ENCODE peak calls at places on chromosomes 5 and 9, in five cellular contexts. W is retinal pigment epithelial cell, Y is glutamatergic neuron, N is B cell, O is type B pancreatic cell. X is an unnamed sample.

GRCh38 chr5:130520211-130520610 is 615.9 kb downstream of the CHSY3 start:
- DNase-seq in W (no peak), Y (no peak), N (no peak), O (no peak), X (no peak)

GRCh38 chr5:169875091-169875727 is 105.1 kb downstream of the INSYN2B start:
- DNase-seq in W (no peak), Y (no peak), N (no peak), O (no peak), X (no peak)

GRCh38 chr5:44935262-44935661 is 126.5 kb downstream of the MRPS30 start:
- DNase-seq in W (no peak), Y (no peak), N (no peak), O (no peak), X (no peak)

GRCh38 chr9:131608469-131609115 is 63.3 kb downstream of the PRRT1B start:
- DNase-seq in W (peak), Y (no peak), N (no peak), O (no peak), X (no peak)

GRCh38 chr5:172004824-172005237 is 1.6 kb downstream of the FBXW11 start:
- DNase-seq in W (no peak), Y (no peak), N (no peak), O (no peak), X (no peak)

GRCh38 chr9:133171161-133171955 is 7.6 kb upstream of the GBGT1 start:
- DNase-seq in W (no peak), Y (no peak), N (no peak), O (no peak), X (peak)

GRCh38 chr9:33416996-33417395 is 14.6 kb upstream of the AQP7 start:
- DNase-seq in W (no peak), Y (no peak), N (no peak), O (no peak), X (no peak)

GRCh38 chr5:119338326-119338957 is 17.4 kb upstream of the TNFAIP8 start:
- DNase-seq in W (no peak), Y (no peak), N (no peak), O (no peak), X (no peak)

GRCh38 chr9:131027048-131027871 is 18.3 kb downstream of the LAMC3 start:
- DNase-seq in W (no peak), Y (no peak), N (no peak), O (no peak), X (no peak)

GRCh38 chr5:72040513-72040912 is 66.8 kb upstream of the MAP1B start:
- DNase-seq in W (no peak), Y (no peak), N (no peak), O (no peak), X (no peak)

GRCh38 chr9:124270504-124271335 is 13.0 kb downstream of the NEK6 start:
- DNase-seq in W (peak), Y (no peak), N (no peak), O (no peak), X (no peak)

GRCh38 chr5:20615888-20616563 is 628.0 kb upstream of the CDH18 start:
- DNase-seq in W (no peak), Y (no peak), N (no peak), O (no peak), X (no peak)

GRCh38 chr5:109830955-109831502 is 141.3 kb downstream of the MAN2A1 start:
- DNase-seq in W (no peak), Y (no peak), N (no peak), O (no peak), X (no peak)

GRCh38 chr5:174204914-174205313 is 159.4 kb downstream of the NSG2 start:
- DNase-seq in W (no peak), Y (no peak), N (no peak), O (no peak), X (no peak)

GRCh38 chr5:39080597-39081204 is 6.5 kb upstream of the RICTOR start:
- DNase-seq in W (peak), Y (peak), N (peak), O (no peak), X (peak)

DNA sequence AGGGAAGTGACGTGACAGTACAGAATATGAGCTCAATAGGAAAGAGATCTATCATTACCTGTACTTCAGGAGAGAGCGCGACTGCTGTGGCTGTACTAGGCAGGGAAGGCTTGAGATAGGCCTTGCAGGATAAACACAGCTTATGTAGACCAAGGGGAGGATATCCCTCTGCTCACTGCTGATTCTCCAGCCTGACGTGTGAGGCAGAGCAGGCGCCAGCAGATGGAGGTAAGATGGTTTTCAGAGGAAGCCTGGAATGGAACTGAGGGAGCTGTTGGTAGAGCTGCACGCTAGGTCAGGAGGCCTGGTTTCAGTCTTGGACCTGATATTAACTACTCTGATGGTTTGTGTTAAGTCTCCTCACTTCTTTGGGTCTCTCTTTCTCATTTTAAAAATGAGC is 291.4 kb downstream of the YTHDC2 start:
- DNase-seq in W (no peak), Y (no peak), N (no peak), O (no peak), X (no peak)
- TF ChIP-seq CTCF in W (no peak), Y (no peak), N (no peak), O (no peak), X (no peak)

GRCh38 chr5:53871772-53872171 is 311.3 kb downstream of the NDUFS4 start:
- DNase-seq in W (no peak), Y (no peak), N (no peak), O (no peak), X (no peak)

GRCh38 chr5:53871050-53871449 is 310.6 kb downstream of the NDUFS4 start:
- DNase-seq in W (no peak), Y (no peak), N (no peak), O (no peak), X (no peak)

GRCh38 chr5:53878015-53878414 is 317.6 kb downstream of the NDUFS4 start:
- DNase-seq in W (no peak), Y (no peak), N (no peak), O (no peak), X (no peak)

GRCh38 chr5:53877243-53877642 is 316.8 kb downstream of the NDUFS4 start:
- DNase-seq in W (no peak), Y (no peak), N (no peak), O (no peak), X (no peak)

DNA sequence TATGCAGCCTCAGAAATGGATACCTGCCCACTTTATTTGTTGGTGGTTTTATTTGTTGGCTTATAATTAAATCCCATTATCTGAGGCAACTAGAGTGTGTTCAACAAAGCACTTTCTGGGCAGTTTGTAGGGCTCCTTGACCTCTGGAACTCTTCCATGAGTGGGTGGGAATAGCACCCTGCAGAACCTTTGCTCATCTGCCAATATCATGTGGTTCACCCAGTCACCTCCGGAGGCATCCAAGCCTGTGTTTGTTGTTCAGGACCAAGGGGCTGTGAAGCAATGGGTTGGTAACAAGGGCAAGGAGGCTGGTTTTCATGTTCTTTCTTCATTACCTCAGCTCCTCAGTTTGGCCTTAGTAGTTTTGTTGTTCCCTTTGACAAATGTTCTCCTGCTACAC is 314.0 kb downstream of the NDUFS4 start:
- DNase-seq in W (no peak), Y (no peak), N (no peak), O (no peak), X (no peak)
- TF ChIP-seq CTCF in W (no peak), Y (no peak), N (no peak), O (peak), X (no peak)

GRCh38 chr5:175444060-175444904 is at the start of gene DRD1:
- DNase-seq in W (no peak), Y (peak), N (peak), O (peak), X (peak)
- TF ChIP-seq CTCF in W (peak), Y (peak), N (peak), O (peak), X (peak)

GRCh38 chr5:73946926-73947455 is 321.0 kb downstream of the ARHGEF28 start:
- DNase-seq in W (no peak), Y (no peak), N (no peak), O (no peak), X (no peak)

GRCh38 chr5:73943375-73943774 is 317.4 kb downstream of the ARHGEF28 start:
- DNase-seq in W (no peak), Y (no peak), N (no peak), O (no peak), X (no peak)

GRCh38 chr5:73946278-73946677 is 320.3 kb downstream of the ARHGEF28 start:
- DNase-seq in W (no peak), Y (no peak), N (no peak), O (no peak), X (no peak)

GRCh38 chr5:73944581-73944980 is 318.6 kb downstream of the ARHGEF28 start:
- DNase-seq in W (no peak), Y (no peak), N (no peak), O (no peak), X (no peak)

GRCh38 chr5:73945505-73945904 is 319.5 kb downstream of the ARHGEF28 start:
- DNase-seq in W (no peak), Y (no peak), N (no peak), O (no peak), X (no peak)
- TF ChIP-seq CTCF in W (peak), Y (peak), N (no peak), O (peak), X (no peak)

GRCh38 chr9:128825923-128826702 is 3.5 kb downstream of the SPOUT1 start:
- DNase-seq in W (no peak), Y (no peak), N (no peak), O (no peak), X (no peak)
- TF ChIP-seq CTCF in W (no peak), Y (peak), N (no peak), O (peak), X (no peak)

GRCh38 chr5:113178073-113178779 is 201.6 kb downstream of the DCP2 start:
- DNase-seq in W (no peak), Y (no peak), N (no peak), O (no peak), X (no peak)
- TF ChIP-seq CTCF in W (no peak), Y (no peak), N (no peak), O (no peak), X (no peak)